ENCODE peak calls at places on chromosomes 6 and 20, in eight cellular contexts. C, J, V, N, H, E, X and Z are unnamed samples.

GRCh38 chr6:56318851-56319250 is 71.5 kb upstream of the COL21A1 start:
- DNase-seq in C (no peak), J (no peak), V (no peak), N (no peak), H (no peak), E (no peak), X (no peak), Z (no peak)

GRCh38 chr6:56529594-56530191 is 113.0 kb downstream of the DST start:
- DNase-seq in C (no peak), J (no peak), V (no peak), N (no peak), H (no peak), E (no peak), X (no peak), Z (peak; percentile 73)

GRCh38 chr20:22796465-22797077 is 212.2 kb upstream of the FOXA2 start:
- DNase-seq in C (no peak), J (no peak), V (peak; percentile 41), N (no peak), H (no peak), E (no peak), X (peak; percentile 31), Z (peak; percentile 12)

GRCh38 chr20:957544-957943 is 41.4 kb upstream of the ANGPT4 start:
- DNase-seq in C (no peak), J (no peak), V (peak; percentile 41), N (no peak), H (no peak), E (no peak), X (no peak), Z (no peak)

GRCh38 chr6:138814179-138814834 is 18.4 kb downstream of the ECT2L start:
- DNase-seq in C (no peak), J (no peak), V (no peak), N (no peak), H (no peak), E (no peak), X (no peak), Z (no peak)

GRCh38 chr6:57207872-57208271 is 14.2 kb downstream of the RAB23 start:
- DNase-seq in C (no peak), J (no peak), V (no peak), N (no peak), H (no peak), E (no peak), X (no peak), Z (no peak)

GRCh38 chr6:38498085-38498484 is 141.6 kb downstream of the BTBD9 start:
- DNase-seq in C (no peak), J (no peak), V (no peak), N (no peak), H (no peak), E (no peak), X (peak; percentile 15), Z (no peak)

GRCh38 chr6:126419901-126420300 is 80.0 kb downstream of the CENPW start:
- DNase-seq in C (no peak), J (no peak), V (no peak), N (no peak), H (no peak), E (no peak), X (no peak), Z (no peak)

GRCh38 chr6:42050897-42051653 is 751 bp downstream of the TAF8 start:
- DNase-seq in C (no peak), J (no peak), V (no peak), N (no peak), H (no peak), E (no peak), X (no peak), Z (peak; percentile 23)

GRCh38 chr20:40770564-40771307 is 81.7 kb upstream of the MAFB start:
- DNase-seq in C (peak; percentile 25), J (no peak), V (no peak), N (no peak), H (no peak), E (no peak), X (no peak), Z (no peak)

GRCh38 chr20:14331671-14332070 is 5.7 kb downstream of the FLRT3 start:
- DNase-seq in C (no peak), J (no peak), V (no peak), N (no peak), H (no peak), E (no peak), X (no peak), Z (no peak)

GRCh38 chr20:44398303-44398702 is 42.8 kb downstream of the HNF4A start:
- DNase-seq in C (no peak), J (no peak), V (peak; percentile 88), N (no peak), H (no peak), E (peak; percentile 42), X (peak; percentile 86), Z (peak; percentile 94)

GRCh38 chr6:45378324-45378926 is 691 bp upstream of the SUPT3H start:
- DNase-seq in C (peak; percentile 45), J (no peak), V (no peak), N (peak; percentile 28), H (no peak), E (no peak), X (no peak), Z (no peak)

GRCh38 chr20:63947638-63948456 is 8.4 kb downstream of the UCKL1 start:
- DNase-seq in C (peak; percentile 26), J (peak; percentile 35), V (no peak), N (no peak), H (peak; percentile 21), E (no peak), X (no peak), Z (no peak)

GRCh38 chr6:11229267-11230043 is 3.0 kb downstream of the NEDD9 start:
- DNase-seq in C (no peak), J (no peak), V (peak; percentile 57), N (no peak), H (no peak), E (no peak), X (no peak), Z (peak; percentile 92)

GRCh38 chr20:47352332-47353223 is 3.9 kb downstream of the ZMYND8 start:
- DNase-seq in C (peak; percentile 58), J (no peak), V (peak; percentile 49), N (no peak), H (peak; percentile 26), E (no peak), X (no peak), Z (no peak)

GRCh38 chr6:44678252-44678935 is 290.9 kb downstream of the CDC5L start:
- DNase-seq in C (no peak), J (no peak), V (no peak), N (no peak), H (no peak), E (no peak), X (no peak), Z (peak; percentile 11)

GRCh38 chr6:148890605-148891004 is 143.8 kb downstream of the UST start:
- DNase-seq in C (no peak), J (no peak), V (no peak), N (no peak), H (no peak), E (no peak), X (no peak), Z (no peak)

GRCh38 chr6:71107935-71108420 is 151.1 kb upstream of the B3GAT2 start:
- DNase-seq in C (no peak), J (no peak), V (no peak), N (no peak), H (no peak), E (peak; percentile 33), X (peak; percentile 82), Z (peak; percentile 63)

GRCh38 chr6:146028250-146028789 is 542 bp upstream of the GRM1 start:
- DNase-seq in C (peak; percentile 70), J (no peak), V (peak; percentile 34), N (peak; percentile 7), H (no peak), E (no peak), X (peak; percentile 19), Z (peak; percentile 48)

GRCh38 chr6:128696651-128697391 is 176.4 kb upstream of the PTPRK start:
- DNase-seq in C (no peak), J (no peak), V (peak; percentile 23), N (no peak), H (no peak), E (no peak), X (peak; percentile 72), Z (no peak)

GRCh38 chr6:106913676-106914280 is 60.8 kb downstream of the CD24 start:
- DNase-seq in C (no peak), J (no peak), V (no peak), N (no peak), H (no peak), E (no peak), X (no peak), Z (peak; percentile 92)

GRCh38 chr6:89655122-89655521 is 16.6 kb upstream of the LYRM2 start:
- DNase-seq in C (no peak), J (no peak), V (no peak), N (no peak), H (no peak), E (no peak), X (peak; percentile 85), Z (peak; percentile 73)

GRCh38 chr6:34341481-34341971 is 50.9 kb downstream of the NUDT3 start:
- DNase-seq in C (no peak), J (no peak), V (no peak), N (no peak), H (no peak), E (peak; percentile 33), X (no peak), Z (no peak)

GRCh38 chr20:25247100-25247665 is 702 bp upstream of the PYGB start:
- DNase-seq in C (peak; percentile 70), J (no peak), V (peak; percentile 84), N (no peak), H (peak; percentile 58), E (no peak), X (no peak), Z (peak; percentile 46)

GRCh38 chr20:5844063-5844681 is 94.0 kb downstream of the SHLD1 start:
- DNase-seq in C (no peak), J (peak; percentile 32), V (peak; percentile 91), N (peak; percentile 44), H (no peak), E (peak; percentile 74), X (peak; percentile 71), Z (no peak)

GRCh38 chr6:69774740-69775350 is 22.0 kb downstream of the LMBRD1 start:
- DNase-seq in C (no peak), J (no peak), V (no peak), N (no peak), H (no peak), E (no peak), X (no peak), Z (no peak)

GRCh38 chr6:42403831-42404230 is 47.9 kb downstream of the TRERF1 start:
- DNase-seq in C (no peak), J (no peak), V (no peak), N (no peak), H (no peak), E (no peak), X (no peak), Z (no peak)

GRCh38 chr20:58975353-58975752 is 5.7 kb upstream of the NELFCD start:
- DNase-seq in C (no peak), J (no peak), V (no peak), N (no peak), H (no peak), E (no peak), X (no peak), Z (no peak)

GRCh38 chr20:51695574-51696303 is 72.5 kb downstream of the ATP9A start:
- DNase-seq in C (no peak), J (no peak), V (peak; percentile 46), N (no peak), H (no peak), E (peak; percentile 39), X (no peak), Z (no peak)

GRCh38 chr6:143529095-143529494 is 17.6 kb upstream of the FUCA2 start:
- DNase-seq in C (no peak), J (no peak), V (peak; percentile 28), N (no peak), H (no peak), E (no peak), X (no peak), Z (no peak)

GRCh38 chr6:98839788-98840361 is 5.5 kb downstream of the POU3F2 start:
- DNase-seq in C (no peak), J (no peak), V (peak; percentile 21), N (no peak), H (peak; percentile 57), E (no peak), X (no peak), Z (no peak)

GRCh38 chr6:27565839-27566779 is 93.2 kb upstream of the ZNF184 start:
- DNase-seq in C (no peak), J (no peak), V (peak; percentile 75), N (no peak), H (no peak), E (no peak), X (no peak), Z (peak; percentile 88)

GRCh38 chr6:36636687-36637418 is 41.7 kb upstream of the CDKN1A start:
- DNase-seq in C (no peak), J (no peak), V (no peak), N (no peak), H (no peak), E (no peak), X (no peak), Z (no peak)